ENCODE peak calls at places on chromosomes 4 and X, in seven cellular contexts. One of them, this sample, is unnamed.

GRCh38 chr4:38967260-38968095 is 64.7 kb downstream of the TMEM156 start:
- DNase-seq in right atrium auricular region: no peak
- DNase-seq in astrocyte of the spinal cord: peak; percentile 98
- DNase-seq in mucosa of descending colon: no peak
- DNase-seq in left lung: no peak
- DNase-seq in endothelial cell of umbilical vein: peak; percentile 9
- DNase-seq in bronchial epithelial cell: peak; percentile 80
- DNase-seq in this sample: no peak

GRCh38 chrX:66684196-66684595 is 45.3 kb upstream of the EDA2R start:
- DNase-seq in right atrium auricular region: no peak
- DNase-seq in astrocyte of the spinal cord: no peak
- DNase-seq in mucosa of descending colon: no peak
- DNase-seq in left lung: no peak
- DNase-seq in endothelial cell of umbilical vein: no peak
- DNase-seq in bronchial epithelial cell: no peak
- DNase-seq in this sample: no peak

GRCh38 chr4:25466966-25467697 is 90.1 kb downstream of the ANAPC4 start:
- DNase-seq in right atrium auricular region: no peak
- DNase-seq in astrocyte of the spinal cord: peak; percentile 30
- DNase-seq in mucosa of descending colon: no peak
- DNase-seq in left lung: no peak
- DNase-seq in endothelial cell of umbilical vein: peak; percentile 93
- DNase-seq in bronchial epithelial cell: no peak
- DNase-seq in this sample: no peak

GRCh38 chr4:153259679-153260078 is 55.4 kb downstream of the TRIM2 start:
- DNase-seq in right atrium auricular region: no peak
- DNase-seq in astrocyte of the spinal cord: no peak
- DNase-seq in mucosa of descending colon: no peak
- DNase-seq in left lung: no peak
- DNase-seq in endothelial cell of umbilical vein: no peak
- DNase-seq in bronchial epithelial cell: no peak
- DNase-seq in this sample: no peak

GRCh38 chrX:34578237-34578636 is 78.8 kb downstream of the TMEM47 start:
- DNase-seq in right atrium auricular region: no peak
- DNase-seq in astrocyte of the spinal cord: peak; percentile 55
- DNase-seq in mucosa of descending colon: no peak
- DNase-seq in left lung: no peak
- DNase-seq in endothelial cell of umbilical vein: peak; percentile 59
- DNase-seq in bronchial epithelial cell: peak; percentile 28
- DNase-seq in this sample: peak; percentile 14

GRCh38 chr4:158756588-158756987 is 12.2 kb upstream of the FNIP2 start:
- DNase-seq in right atrium auricular region: no peak
- DNase-seq in astrocyte of the spinal cord: no peak
- DNase-seq in mucosa of descending colon: no peak
- DNase-seq in left lung: no peak
- DNase-seq in endothelial cell of umbilical vein: no peak
- DNase-seq in bronchial epithelial cell: no peak
- DNase-seq in this sample: no peak

GRCh38 chrX:129359269-129359668 is 164.0 kb downstream of the SMARCA1 start:
- DNase-seq in right atrium auricular region: no peak
- DNase-seq in astrocyte of the spinal cord: peak; percentile 10
- DNase-seq in mucosa of descending colon: no peak
- DNase-seq in left lung: no peak
- DNase-seq in endothelial cell of umbilical vein: peak; percentile 2
- DNase-seq in bronchial epithelial cell: peak; percentile 29
- DNase-seq in this sample: no peak

GRCh38 chr4:130468340-130468739 is 1372.4 kb downstream of the C4orf33 start:
- DNase-seq in right atrium auricular region: no peak
- DNase-seq in astrocyte of the spinal cord: no peak
- DNase-seq in mucosa of descending colon: no peak
- DNase-seq in left lung: no peak
- DNase-seq in endothelial cell of umbilical vein: no peak
- DNase-seq in bronchial epithelial cell: no peak
- DNase-seq in this sample: no peak

GRCh38 chr4:137359691-137360315 is 172.5 kb downstream of the PCDH18 start:
- DNase-seq in right atrium auricular region: no peak
- DNase-seq in astrocyte of the spinal cord: peak; percentile 14
- DNase-seq in mucosa of descending colon: no peak
- DNase-seq in left lung: no peak
- DNase-seq in endothelial cell of umbilical vein: no peak
- DNase-seq in bronchial epithelial cell: no peak
- DNase-seq in this sample: no peak

GRCh38 chr4:81470456-81471327 is 1.0 kb downstream of the RASGEF1B start:
- DNase-seq in right atrium auricular region: peak; percentile 82
- DNase-seq in astrocyte of the spinal cord: no peak
- DNase-seq in mucosa of descending colon: peak; percentile 68
- DNase-seq in left lung: peak; percentile 83
- DNase-seq in endothelial cell of umbilical vein: peak; percentile 1
- DNase-seq in bronchial epithelial cell: peak; percentile 38
- DNase-seq in this sample: no peak

GRCh38 chrX:100895365-100896075 is 21.4 kb upstream of the NOX1 start:
- DNase-seq in right atrium auricular region: no peak
- DNase-seq in astrocyte of the spinal cord: peak; percentile 41
- DNase-seq in mucosa of descending colon: peak; percentile 31
- DNase-seq in left lung: no peak
- DNase-seq in endothelial cell of umbilical vein: peak; percentile 26
- DNase-seq in bronchial epithelial cell: peak; percentile 94
- DNase-seq in this sample: no peak
- TF ChIP-seq CTCF in right atrium auricular region: peak; percentile 49
- TF ChIP-seq CTCF in astrocyte of the spinal cord: peak; percentile 67
- TF ChIP-seq CTCF in mucosa of descending colon: no peak
- TF ChIP-seq CTCF in left lung: peak; percentile 15
- TF ChIP-seq CTCF in endothelial cell of umbilical vein: peak; percentile 50
- TF ChIP-seq CTCF in bronchial epithelial cell: peak; percentile 54
- TF ChIP-seq CTCF in this sample: peak; percentile 59

GRCh38 chr4:48290146-48290772 is 20.6 kb upstream of the TEC start:
- DNase-seq in right atrium auricular region: no peak
- DNase-seq in astrocyte of the spinal cord: no peak
- DNase-seq in mucosa of descending colon: no peak
- DNase-seq in left lung: no peak
- DNase-seq in endothelial cell of umbilical vein: peak; percentile 22
- DNase-seq in bronchial epithelial cell: peak; percentile 37
- DNase-seq in this sample: no peak
- TF ChIP-seq CTCF in right atrium auricular region: peak; percentile 60
- TF ChIP-seq CTCF in astrocyte of the spinal cord: peak; percentile 59
- TF ChIP-seq CTCF in mucosa of descending colon: peak; percentile 40
- TF ChIP-seq CTCF in left lung: peak; percentile 37
- TF ChIP-seq CTCF in endothelial cell of umbilical vein: peak; percentile 68
- TF ChIP-seq CTCF in bronchial epithelial cell: peak; percentile 67
- TF ChIP-seq CTCF in this sample: peak; percentile 58

GRCh38 chrX:55072286-55072685 is 2.5 kb upstream of the PAGE2B start:
- DNase-seq in right atrium auricular region: no peak
- DNase-seq in astrocyte of the spinal cord: no peak
- DNase-seq in mucosa of descending colon: no peak
- DNase-seq in left lung: no peak
- DNase-seq in endothelial cell of umbilical vein: no peak
- DNase-seq in bronchial epithelial cell: no peak
- DNase-seq in this sample: no peak
- TF ChIP-seq CTCF in right atrium auricular region: no peak
- TF ChIP-seq CTCF in astrocyte of the spinal cord: no peak
- TF ChIP-seq CTCF in mucosa of descending colon: no peak
- TF ChIP-seq CTCF in left lung: no peak
- TF ChIP-seq CTCF in endothelial cell of umbilical vein: no peak
- TF ChIP-seq CTCF in bronchial epithelial cell: no peak
- TF ChIP-seq CTCF in this sample: no peak

GRCh38 chrX:123454712-123455431 is 270.8 kb downstream of the GRIA3 start:
- DNase-seq in right atrium auricular region: no peak
- DNase-seq in astrocyte of the spinal cord: no peak
- DNase-seq in mucosa of descending colon: no peak
- DNase-seq in left lung: no peak
- DNase-seq in endothelial cell of umbilical vein: no peak
- DNase-seq in bronchial epithelial cell: no peak
- DNase-seq in this sample: no peak

GRCh38 chrX:123455693-123456092 is 271.6 kb downstream of the GRIA3 start:
- DNase-seq in right atrium auricular region: no peak
- DNase-seq in astrocyte of the spinal cord: no peak
- DNase-seq in mucosa of descending colon: no peak
- DNase-seq in left lung: no peak
- DNase-seq in endothelial cell of umbilical vein: no peak
- DNase-seq in bronchial epithelial cell: no peak
- DNase-seq in this sample: no peak

GRCh38 chrX:123450217-123450616 is 266.1 kb downstream of the GRIA3 start:
- DNase-seq in right atrium auricular region: no peak
- DNase-seq in astrocyte of the spinal cord: no peak
- DNase-seq in mucosa of descending colon: no peak
- DNase-seq in left lung: no peak
- DNase-seq in endothelial cell of umbilical vein: peak; percentile 1
- DNase-seq in bronchial epithelial cell: peak; percentile 15
- DNase-seq in this sample: no peak
- TF ChIP-seq CTCF in right atrium auricular region: peak; percentile 45
- TF ChIP-seq CTCF in astrocyte of the spinal cord: peak; percentile 52
- TF ChIP-seq CTCF in mucosa of descending colon: no peak
- TF ChIP-seq CTCF in left lung: no peak
- TF ChIP-seq CTCF in endothelial cell of umbilical vein: peak; percentile 12
- TF ChIP-seq CTCF in bronchial epithelial cell: peak; percentile 33
- TF ChIP-seq CTCF in this sample: peak; percentile 52

GRCh38 chr4:75745192-75745591 is 20.8 kb downstream of the USO1 start:
- DNase-seq in right atrium auricular region: no peak
- DNase-seq in astrocyte of the spinal cord: peak; percentile 36
- DNase-seq in mucosa of descending colon: no peak
- DNase-seq in left lung: no peak
- DNase-seq in endothelial cell of umbilical vein: peak; percentile 74
- DNase-seq in bronchial epithelial cell: peak; percentile 87
- DNase-seq in this sample: no peak
- TF ChIP-seq CTCF in right atrium auricular region: no peak
- TF ChIP-seq CTCF in astrocyte of the spinal cord: no peak
- TF ChIP-seq CTCF in mucosa of descending colon: no peak
- TF ChIP-seq CTCF in left lung: no peak
- TF ChIP-seq CTCF in endothelial cell of umbilical vein: no peak
- TF ChIP-seq CTCF in bronchial epithelial cell: no peak
- TF ChIP-seq CTCF in this sample: no peak

DNA sequence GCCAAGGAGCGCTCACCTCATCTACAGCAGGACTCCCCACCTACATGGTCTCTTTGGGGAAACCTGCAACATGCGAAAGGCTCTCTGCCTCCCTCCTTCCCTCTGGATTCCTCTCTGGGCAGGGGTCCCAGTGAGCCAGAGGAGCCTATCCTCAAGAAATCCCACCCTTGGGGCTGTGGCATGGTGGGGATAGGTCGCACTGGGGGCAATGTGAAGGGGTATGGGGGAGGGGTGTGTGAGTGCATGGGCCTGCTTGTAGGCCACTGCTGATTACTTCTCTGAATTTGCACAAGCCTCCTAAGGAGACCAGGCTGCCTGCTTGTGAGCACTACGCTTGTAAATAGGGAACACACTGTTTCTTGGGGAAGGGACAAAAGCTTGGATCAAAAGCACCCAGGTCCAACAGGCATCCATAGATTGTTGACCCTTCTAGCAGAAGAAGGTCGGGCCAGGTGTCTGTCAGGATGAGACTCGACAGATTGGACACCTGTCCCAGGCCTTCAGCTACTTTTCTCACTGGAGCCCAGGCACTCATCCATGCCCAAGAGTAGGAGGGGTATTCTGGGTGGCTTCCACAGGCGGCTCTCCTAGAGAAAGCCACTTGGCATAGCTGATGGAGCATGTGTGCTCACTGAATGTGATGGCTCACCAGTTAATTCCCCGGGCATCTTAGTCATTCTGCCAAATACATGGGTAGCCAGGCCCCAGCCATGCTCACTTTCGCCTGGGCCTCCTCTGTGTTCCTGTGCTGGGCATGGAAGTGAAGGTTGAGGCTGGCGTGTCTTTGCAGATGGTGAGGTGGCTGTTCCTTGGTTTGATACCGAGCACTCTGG is 75.0 kb downstream of the NBDY start:
- DNase-seq in right atrium auricular region: peak; percentile 55
- DNase-seq in astrocyte of the spinal cord: no peak
- DNase-seq in mucosa of descending colon: no peak
- DNase-seq in left lung: peak; percentile 28
- DNase-seq in endothelial cell of umbilical vein: no peak
- DNase-seq in bronchial epithelial cell: peak; percentile 21
- DNase-seq in this sample: no peak
- TF ChIP-seq CTCF in right atrium auricular region: no peak
- TF ChIP-seq CTCF in astrocyte of the spinal cord: no peak
- TF ChIP-seq CTCF in mucosa of descending colon: no peak
- TF ChIP-seq CTCF in left lung: no peak
- TF ChIP-seq CTCF in endothelial cell of umbilical vein: no peak
- TF ChIP-seq CTCF in bronchial epithelial cell: no peak
- TF ChIP-seq CTCF in this sample: no peak